ENCODE peak calls at places on chromosomes 13 and 19, in six cellular contexts. One of them, this sample, is unnamed.

GRCh38 chr19:13208131-13208963 is 58.1 kb downstream of the IER2 start:
- DNase-seq in fibroblast of the aortic adventitia: peak; percentile 75
- DNase-seq in Caco-2: no peak
- DNase-seq in brain microvascular endothelial cell: peak; percentile 54
- DNase-seq in BJ: no peak
- DNase-seq in AG09309: peak; percentile 25
- DNase-seq in this sample: no peak

GRCh38 chr13:44686478-44687071 is 110.4 kb upstream of the TSC22D1 start:
- DNase-seq in fibroblast of the aortic adventitia: no peak
- DNase-seq in Caco-2: no peak
- DNase-seq in brain microvascular endothelial cell: no peak
- DNase-seq in BJ: no peak
- DNase-seq in AG09309: no peak
- DNase-seq in this sample: no peak

GRCh38 chr13:101535192-101535746 is 82.8 kb downstream of the ITGBL1 start:
- DNase-seq in fibroblast of the aortic adventitia: peak; percentile 43
- DNase-seq in Caco-2: no peak
- DNase-seq in brain microvascular endothelial cell: no peak
- DNase-seq in BJ: no peak
- DNase-seq in AG09309: no peak
- DNase-seq in this sample: no peak

GRCh38 chr19:6694147-6694815 is 24.3 kb upstream of the TNFSF14 start:
- DNase-seq in fibroblast of the aortic adventitia: no peak
- DNase-seq in Caco-2: no peak
- DNase-seq in brain microvascular endothelial cell: no peak
- DNase-seq in BJ: no peak
- DNase-seq in AG09309: no peak
- DNase-seq in this sample: no peak

GRCh38 chr19:19261350-19262189 is 11.5 kb downstream of the TM6SF2 start:
- DNase-seq in fibroblast of the aortic adventitia: no peak
- DNase-seq in Caco-2: no peak
- DNase-seq in brain microvascular endothelial cell: no peak
- DNase-seq in BJ: no peak
- DNase-seq in AG09309: no peak
- DNase-seq in this sample: no peak

GRCh38 chr19:7637374-7638256 is 705 bp downstream of the STXBP2 start:
- DNase-seq in fibroblast of the aortic adventitia: no peak
- DNase-seq in Caco-2: peak; percentile 34
- DNase-seq in brain microvascular endothelial cell: no peak
- DNase-seq in BJ: no peak
- DNase-seq in AG09309: no peak
- DNase-seq in this sample: no peak

GRCh38 chr13:97430296-97430695 is 3.7 kb upstream of the RAP2A start:
- DNase-seq in fibroblast of the aortic adventitia: no peak
- DNase-seq in Caco-2: no peak
- DNase-seq in brain microvascular endothelial cell: no peak
- DNase-seq in BJ: no peak
- DNase-seq in AG09309: no peak
- DNase-seq in this sample: no peak

GRCh38 chr13:40445557-40445990 is 220.9 kb downstream of the FOXO1 start:
- DNase-seq in fibroblast of the aortic adventitia: peak; percentile 80
- DNase-seq in Caco-2: no peak
- DNase-seq in brain microvascular endothelial cell: peak; percentile 84
- DNase-seq in BJ: no peak
- DNase-seq in AG09309: no peak
- DNase-seq in this sample: peak; percentile 97

GRCh38 chr19:50646074-50646807 is 3.0 kb upstream of the C19orf81 start:
- DNase-seq in fibroblast of the aortic adventitia: peak; percentile 45
- DNase-seq in Caco-2: no peak
- DNase-seq in brain microvascular endothelial cell: peak; percentile 79
- DNase-seq in BJ: no peak
- DNase-seq in AG09309: peak; percentile 16
- DNase-seq in this sample: peak; percentile 32

GRCh38 chr13:98761126-98761978 is 8.9 kb upstream of the SLC15A1 start:
- DNase-seq in fibroblast of the aortic adventitia: peak; percentile 70
- DNase-seq in Caco-2: no peak
- DNase-seq in brain microvascular endothelial cell: peak; percentile 54
- DNase-seq in BJ: no peak
- DNase-seq in AG09309: peak; percentile 45
- DNase-seq in this sample: peak; percentile 46

GRCh38 chr13:74036373-74036772 is 97.8 kb downstream of the KLF12 start:
- DNase-seq in fibroblast of the aortic adventitia: no peak
- DNase-seq in Caco-2: peak; percentile 83
- DNase-seq in brain microvascular endothelial cell: no peak
- DNase-seq in BJ: no peak
- DNase-seq in AG09309: no peak
- DNase-seq in this sample: no peak

GRCh38 chr19:53871448-53871847 is 3.8 kb downstream of the MYADM start:
- DNase-seq in fibroblast of the aortic adventitia: no peak
- DNase-seq in Caco-2: no peak
- DNase-seq in brain microvascular endothelial cell: no peak
- DNase-seq in BJ: no peak
- DNase-seq in AG09309: no peak
- DNase-seq in this sample: no peak

GRCh38 chr19:9836021-9836420 is 903 bp downstream of the PIN1 start:
- DNase-seq in fibroblast of the aortic adventitia: peak; percentile 52
- DNase-seq in Caco-2: no peak
- DNase-seq in brain microvascular endothelial cell: peak; percentile 40
- DNase-seq in BJ: no peak
- DNase-seq in AG09309: peak; percentile 10
- DNase-seq in this sample: no peak

GRCh38 chr19:36213793-36214387 is 575 bp downstream of the ZNF565 start:
- DNase-seq in fibroblast of the aortic adventitia: no peak
- DNase-seq in Caco-2: no peak
- DNase-seq in brain microvascular endothelial cell: peak; percentile 47
- DNase-seq in BJ: no peak
- DNase-seq in AG09309: peak; percentile 2
- DNase-seq in this sample: no peak

GRCh38 chr19:56107626-56108351 is 13.3 kb downstream of the ZNF787 start:
- DNase-seq in fibroblast of the aortic adventitia: no peak
- DNase-seq in Caco-2: no peak
- DNase-seq in brain microvascular endothelial cell: no peak
- DNase-seq in BJ: no peak
- DNase-seq in AG09309: no peak
- DNase-seq in this sample: no peak

GRCh38 chr13:23510544-23510916 is 59.7 kb upstream of the TNFRSF19 start:
- DNase-seq in fibroblast of the aortic adventitia: peak; percentile 49
- DNase-seq in Caco-2: no peak
- DNase-seq in brain microvascular endothelial cell: no peak
- DNase-seq in BJ: peak; percentile 39
- DNase-seq in AG09309: peak; percentile 44
- DNase-seq in this sample: peak; percentile 16

GRCh38 chr19:42284066-42284501 is 15.0 kb downstream of the CIC start:
- DNase-seq in fibroblast of the aortic adventitia: peak; percentile 74
- DNase-seq in Caco-2: peak; percentile 89
- DNase-seq in brain microvascular endothelial cell: no peak
- DNase-seq in BJ: no peak
- DNase-seq in AG09309: no peak
- DNase-seq in this sample: no peak

GRCh38 chr13:31042501-31043165 is 110.2 kb downstream of the TEX26 start:
- DNase-seq in fibroblast of the aortic adventitia: no peak
- DNase-seq in Caco-2: no peak
- DNase-seq in brain microvascular endothelial cell: no peak
- DNase-seq in BJ: no peak
- DNase-seq in AG09309: no peak
- DNase-seq in this sample: no peak

GRCh38 chr19:41029524-41030432 is 38.7 kb downstream of the CYP2B6 start:
- DNase-seq in fibroblast of the aortic adventitia: no peak
- DNase-seq in Caco-2: no peak
- DNase-seq in brain microvascular endothelial cell: no peak
- DNase-seq in BJ: no peak
- DNase-seq in AG09309: no peak
- DNase-seq in this sample: no peak

GRCh38 chr13:91375119-91375729 is 23.2 kb upstream of the GPC5 start:
- DNase-seq in fibroblast of the aortic adventitia: peak; percentile 35
- DNase-seq in Caco-2: peak; percentile 30
- DNase-seq in brain microvascular endothelial cell: no peak
- DNase-seq in BJ: no peak
- DNase-seq in AG09309: no peak
- DNase-seq in this sample: no peak

GRCh38 chr19:54160182-54160811 is 776 bp upstream of the LENG1 start:
- DNase-seq in fibroblast of the aortic adventitia: peak; percentile 26
- DNase-seq in Caco-2: no peak
- DNase-seq in brain microvascular endothelial cell: no peak
- DNase-seq in BJ: no peak
- DNase-seq in AG09309: no peak
- DNase-seq in this sample: no peak

GRCh38 chr19:14519860-14520407 is 1.7 kb upstream of the DNAJB1 start:
- DNase-seq in fibroblast of the aortic adventitia: peak; percentile 72
- DNase-seq in Caco-2: no peak
- DNase-seq in brain microvascular endothelial cell: no peak
- DNase-seq in BJ: no peak
- DNase-seq in AG09309: no peak
- DNase-seq in this sample: peak; percentile 93

GRCh38 chr19:7492142-7493055 is 3.6 kb upstream of the PEX11G start:
- DNase-seq in fibroblast of the aortic adventitia: no peak
- DNase-seq in Caco-2: no peak
- DNase-seq in brain microvascular endothelial cell: no peak
- DNase-seq in BJ: no peak
- DNase-seq in AG09309: peak; percentile 92
- DNase-seq in this sample: no peak

DNA sequence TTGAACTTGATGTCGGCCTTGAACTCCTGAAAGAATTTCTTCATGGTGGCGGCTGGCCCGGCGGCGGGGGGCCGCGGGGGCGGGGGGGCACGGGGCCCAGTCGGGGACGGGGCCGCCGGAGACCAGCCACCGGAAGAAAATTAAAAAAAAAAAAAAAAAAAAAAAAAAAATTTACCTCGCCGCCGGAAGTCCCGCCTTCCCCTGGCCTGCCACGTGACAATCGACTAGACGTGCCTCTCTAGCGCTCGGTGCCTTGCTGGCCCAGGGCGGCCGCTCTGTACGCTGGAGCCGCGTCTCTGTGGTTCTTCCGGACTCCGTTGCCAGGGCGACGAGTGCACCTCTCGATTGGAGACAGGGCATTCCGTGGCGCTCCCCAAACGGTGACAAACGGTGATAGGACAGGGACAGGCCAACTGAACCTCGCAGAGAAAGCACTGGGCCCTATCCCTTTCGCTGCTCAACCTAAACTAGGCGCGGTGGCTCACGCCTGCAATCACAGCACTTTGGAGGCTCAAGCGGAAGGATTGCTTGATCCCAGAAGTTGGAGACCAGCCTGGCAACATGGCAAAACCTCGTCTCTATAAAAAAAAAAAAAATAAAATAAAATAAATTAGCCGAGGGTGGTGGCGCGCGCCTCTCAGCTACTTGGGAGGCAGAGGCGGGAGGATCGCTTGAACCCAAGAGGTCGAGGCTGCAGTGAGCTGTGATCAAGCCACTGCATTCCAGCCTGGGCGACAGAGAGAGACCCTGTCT is at the start of gene UBXN6:
- DNase-seq in fibroblast of the aortic adventitia: peak; percentile 98
- DNase-seq in Caco-2: peak; percentile 96
- DNase-seq in brain microvascular endothelial cell: peak; percentile 98
- DNase-seq in BJ: peak; percentile 72
- DNase-seq in AG09309: peak; percentile 97
- DNase-seq in this sample: peak; percentile 73
- TF ChIP-seq CTCF in fibroblast of the aortic adventitia: no peak
- TF ChIP-seq CTCF in Caco-2: no peak
- TF ChIP-seq CTCF in brain microvascular endothelial cell: no peak
- TF ChIP-seq CTCF in BJ: no peak
- TF ChIP-seq CTCF in AG09309: no peak
- TF ChIP-seq CTCF in this sample: no peak

DNA sequence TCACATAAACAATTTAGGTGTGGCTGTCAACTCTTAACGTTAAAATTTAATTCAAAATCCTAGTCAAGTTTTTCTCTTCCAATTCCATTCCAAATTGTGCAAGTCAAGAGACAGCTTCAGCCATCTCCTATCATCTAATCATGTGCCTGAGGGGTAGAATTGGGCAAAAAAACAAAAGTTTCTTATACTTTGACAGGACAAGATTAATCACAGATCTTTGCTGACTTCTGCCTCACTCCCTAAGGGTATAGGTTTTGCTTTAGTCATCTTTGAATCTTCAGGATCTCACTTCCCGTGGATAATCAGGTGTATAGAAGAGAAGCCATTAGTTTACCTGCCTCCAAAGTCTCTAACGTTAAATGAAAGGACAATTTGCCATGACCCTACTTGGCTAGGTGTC is 24.6 kb downstream of the RNF17 start:
- DNase-seq in fibroblast of the aortic adventitia: no peak
- DNase-seq in Caco-2: no peak
- DNase-seq in brain microvascular endothelial cell: no peak
- DNase-seq in BJ: no peak
- DNase-seq in AG09309: no peak
- DNase-seq in this sample: no peak
- H3K4me3 ChIP-seq in fibroblast of the aortic adventitia: no peak overlapping the region
- H3K4me3 ChIP-seq in Caco-2: no peak overlapping the region
- H3K4me3 ChIP-seq in brain microvascular endothelial cell: no peak overlapping the region
- H3K4me3 ChIP-seq in BJ: no peak overlapping the region
- H3K4me3 ChIP-seq in AG09309: no peak overlapping the region
- H3K4me3 ChIP-seq in this sample: no peak overlapping the region

DNA sequence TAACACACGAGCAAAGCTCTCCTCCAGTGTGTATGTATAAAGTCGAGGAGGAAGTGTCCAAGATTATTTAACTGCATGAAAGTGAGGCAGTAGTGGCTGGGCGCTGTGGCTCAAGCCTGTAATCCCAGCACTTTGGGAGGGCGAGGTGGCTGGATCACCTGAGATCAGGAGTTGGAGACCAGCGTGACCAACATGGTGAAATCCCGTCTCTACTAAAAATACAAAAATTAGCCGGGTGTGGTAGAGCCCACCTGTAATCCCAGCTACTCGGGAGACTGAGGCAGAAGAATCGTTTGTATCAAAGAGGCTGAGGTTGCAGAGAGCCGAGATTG is 1.2 kb upstream of the ZNF20 start:
- DNase-seq in fibroblast of the aortic adventitia: no peak
- DNase-seq in Caco-2: no peak
- DNase-seq in brain microvascular endothelial cell: no peak
- DNase-seq in BJ: no peak
- DNase-seq in AG09309: no peak
- DNase-seq in this sample: no peak
- TF ChIP-seq CTCF in fibroblast of the aortic adventitia: no peak
- TF ChIP-seq CTCF in Caco-2: no peak
- TF ChIP-seq CTCF in brain microvascular endothelial cell: no peak
- TF ChIP-seq CTCF in BJ: no peak
- TF ChIP-seq CTCF in AG09309: no peak
- TF ChIP-seq CTCF in this sample: no peak

GRCh38 chr19:17554968-17555479 is 425 bp upstream of the COLGALT1 start:
- DNase-seq in fibroblast of the aortic adventitia: no peak
- DNase-seq in Caco-2: no peak
- DNase-seq in brain microvascular endothelial cell: no peak
- DNase-seq in BJ: no peak
- DNase-seq in AG09309: no peak
- DNase-seq in this sample: no peak

GRCh38 chr19:17556995-17557394 is 1.5 kb downstream of the COLGALT1 start:
- DNase-seq in fibroblast of the aortic adventitia: no peak
- DNase-seq in Caco-2: no peak
- DNase-seq in brain microvascular endothelial cell: no peak
- DNase-seq in BJ: no peak
- DNase-seq in AG09309: no peak
- DNase-seq in this sample: no peak

GRCh38 chr19:17555480-17555928 is at the start of gene COLGALT1:
- DNase-seq in fibroblast of the aortic adventitia: peak; percentile 94
- DNase-seq in Caco-2: peak; percentile 96
- DNase-seq in brain microvascular endothelial cell: peak; percentile 95
- DNase-seq in BJ: peak; percentile 66
- DNase-seq in AG09309: peak; percentile 73
- DNase-seq in this sample: peak; percentile 31

GRCh38 chr19:17557461-17557860 is 2.0 kb downstream of the COLGALT1 start:
- DNase-seq in fibroblast of the aortic adventitia: no peak
- DNase-seq in Caco-2: no peak
- DNase-seq in brain microvascular endothelial cell: no peak
- DNase-seq in BJ: no peak
- DNase-seq in AG09309: no peak
- DNase-seq in this sample: no peak

GRCh38 chr19:17555929-17556813 is 722 bp downstream of the COLGALT1 start:
- DNase-seq in fibroblast of the aortic adventitia: peak; percentile 58
- DNase-seq in Caco-2: peak; percentile 42
- DNase-seq in brain microvascular endothelial cell: peak; percentile 25
- DNase-seq in BJ: no peak
- DNase-seq in AG09309: no peak
- DNase-seq in this sample: no peak
- H3K4me3 ChIP-seq in fibroblast of the aortic adventitia: peak overlapping the region; percentile 84
- H3K4me3 ChIP-seq in Caco-2: peak overlapping the region; percentile 95
- H3K4me3 ChIP-seq in brain microvascular endothelial cell: peak overlapping the region; percentile 89
- H3K4me3 ChIP-seq in BJ: peak overlapping the region; percentile 97
- H3K4me3 ChIP-seq in AG09309: peak overlapping the region; percentile 89
- H3K4me3 ChIP-seq in this sample: peak overlapping the region; percentile 94

This sample was measured in epithelial cell of proximal tubule.